ENCODE peak calls at places on chromosome 11, in six cellular contexts. C, A, Y, H, V and N are unnamed samples.

GRCh38 chr11:8252946-8253345 is 10.7 kb downstream of the LMO1 start:
- DNase-seq in C (no peak), A (no peak), Y (no peak), H (no peak), V (no peak), N (no peak)

GRCh38 chr11:71962428-71963038 is 33.7 kb downstream of the RNF121 start:
- DNase-seq in C (no peak), A (peak; percentile 38), Y (peak; percentile 53), H (no peak), V (no peak), N (no peak)

GRCh38 chr11:134783219-134783618 is 371.2 kb upstream of the B3GAT1 start:
- DNase-seq in C (no peak), A (no peak), Y (no peak), H (no peak), V (peak; percentile 13), N (no peak)

GRCh38 chr11:114058026-114058706 is 1.3 kb upstream of the ZBTB16 start:
- DNase-seq in C (peak; percentile 35), A (no peak), Y (peak; percentile 27), H (no peak), V (peak; percentile 91), N (no peak)

GRCh38 chr11:45501277-45501979 is 164.0 kb downstream of the CHST1 start:
- DNase-seq in C (no peak), A (no peak), Y (no peak), H (no peak), V (no peak), N (no peak)

GRCh38 chr11:64839887-64840782 is 4.3 kb downstream of the CDC42BPG start:
- DNase-seq in C (no peak), A (no peak), Y (no peak), H (no peak), V (no peak), N (no peak)

GRCh38 chr11:75654314-75654713 is 14.5 kb downstream of the MAP6 start:
- DNase-seq in C (peak; percentile 78), A (no peak), Y (peak; percentile 60), H (no peak), V (no peak), N (no peak)

GRCh38 chr11:33257897-33258630 is 883 bp downstream of the HIPK3 start:
- DNase-seq in C (peak; percentile 78), A (peak; percentile 87), Y (peak; percentile 89), H (peak; percentile 91), V (peak; percentile 86), N (peak; percentile 84)

GRCh38 chr11:122038543-122038942 is 77.5 kb downstream of the BLID start:
- DNase-seq in C (peak; percentile 42), A (no peak), Y (peak; percentile 67), H (no peak), V (no peak), N (no peak)

GRCh38 chr11:125588505-125588904 is 4.1 kb upstream of the STT3A start:
- DNase-seq in C (peak; percentile 28), A (no peak), Y (no peak), H (no peak), V (no peak), N (no peak)

GRCh38 chr11:85821636-85822035 is 10.7 kb upstream of the SYTL2 start:
- DNase-seq in C (peak; percentile 84), A (peak; percentile 62), Y (peak; percentile 54), H (no peak), V (no peak), N (peak; percentile 45)

GRCh38 chr11:19631657-19632325 is 80.8 kb upstream of the NAV2 start:
- DNase-seq in C (no peak), A (no peak), Y (peak; percentile 13), H (no peak), V (no peak), N (no peak)

GRCh38 chr11:123434911-123435310 is 4.8 kb downstream of the GRAMD1B start:
- DNase-seq in C (no peak), A (no peak), Y (no peak), H (no peak), V (no peak), N (no peak)

GRCh38 chr11:123431619-123432018 is 1.6 kb downstream of the GRAMD1B start:
- DNase-seq in C (peak; percentile 39), A (no peak), Y (peak; percentile 10), H (no peak), V (no peak), N (no peak)

GRCh38 chr11:123430736-123431356 is 777 bp downstream of the GRAMD1B start:
- DNase-seq in C (peak; percentile 21), A (peak; percentile 72), Y (peak; percentile 60), H (peak; percentile 54), V (peak; percentile 77), N (peak; percentile 72)

GRCh38 chr11:123437236-123437979 is 7.3 kb downstream of the GRAMD1B start:
- DNase-seq in C (no peak), A (no peak), Y (no peak), H (no peak), V (no peak), N (no peak)

DNA sequence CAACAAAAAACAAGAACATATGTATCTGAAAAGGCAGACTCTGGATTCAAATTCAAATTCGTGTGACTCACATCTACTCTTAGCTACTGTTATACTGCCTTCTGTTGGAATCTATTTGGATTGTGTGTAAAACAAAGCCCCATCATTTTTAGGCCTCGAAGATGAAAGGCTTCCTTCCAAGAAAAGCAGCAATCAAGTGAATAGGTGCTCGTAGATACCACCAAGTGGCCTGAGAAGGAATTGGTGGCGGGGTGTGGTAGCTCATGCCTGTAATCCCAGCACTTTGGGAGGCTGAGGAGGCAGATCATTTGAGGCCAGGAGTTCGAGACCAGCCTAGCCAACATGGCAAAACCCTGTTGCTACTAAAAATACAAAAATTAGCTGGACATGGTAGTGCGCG is 4.2 kb downstream of the GRAMD1B start:
- DNase-seq in C (peak; percentile 15), A (peak; percentile 75), Y (peak; percentile 17), H (no peak), V (peak; percentile 60), N (peak; percentile 17)
- TF ChIP-seq CTCF in C (peak; percentile 24), A (peak; percentile 22), Y (peak; percentile 32), H (peak; percentile 19), V (peak; percentile 36), N (peak; percentile 9)

GRCh38 chr11:117815262-117815803 is 9.2 kb downstream of the FXYD2 start:
- DNase-seq in C (no peak), A (no peak), Y (no peak), H (no peak), V (peak; percentile 66), N (peak; percentile 55)
- H3K4me3 ChIP-seq in C (no peak overlapping the region), A (no peak overlapping the region), Y (no peak overlapping the region), H (no peak overlapping the region), V (no peak overlapping the region), N (no peak overlapping the region)

GRCh38 chr11:10930961-10931760 is 73.3 kb upstream of the ZBED5 start:
- DNase-seq in C (peak; percentile 55), A (peak; percentile 82), Y (peak; percentile 80), H (peak; percentile 80), V (peak; percentile 62), N (peak; percentile 70)
- TF ChIP-seq CTCF in C (no peak), A (no peak), Y (no peak), H (no peak), V (no peak), N (no peak)

GRCh38 chr11:68545347-68545746 is 84.8 kb downstream of the PPP6R3 start:
- DNase-seq in C (no peak), A (no peak), Y (no peak), H (no peak), V (no peak), N (no peak)
- H3K4me3 ChIP-seq in C (no peak overlapping the region), A (no peak overlapping the region), Y (no peak overlapping the region), H (no peak overlapping the region), V (no peak overlapping the region), N (no peak overlapping the region)